ENCODE peak calls at places on chromosome 12, in eight cellular contexts. W is stimulated activated CD4-positive, alpha-beta T cell treated with anti-CD3 and anti-CD28 coated beads, Interleukin-4, amount 100 ng/mL, for 24 hours; K is activated T-cell treated with anti-CD3 and anti-CD28 coated beads, Interleukin-2, amount 50 U/mL, for 72 hours; F is GM04504; N is effector memory CD8-positive, alpha-beta T cell; H is lower leg skin; E is AML-193; I is body of pancreas. M is an unnamed sample.

GRCh38 chr12:104011265-104011664 is 38.7 kb downstream of the GLT8D2 start:
- DNase-seq in N (no peak), H (no peak), F (peak), W (no peak), I (no peak), E (no peak), K (no peak), M (no peak)

GRCh38 chr12:102685841-102686240 is 205.5 kb upstream of the IGF1 start:
- DNase-seq in W (no peak), I (no peak), N (no peak), H (no peak), K (no peak), E (no peak), F (no peak), M (no peak)

GRCh38 chr12:120012067-120012621 is 23.1 kb downstream of the BICDL1 start:
- DNase-seq in H (no peak), E (no peak), I (peak), K (peak), F (no peak), N (peak), W (peak), M (peak)

GRCh38 chr12:105899589-105899988 is 239.2 kb downstream of the NUAK1 start:
- DNase-seq in K (no peak), H (no peak), W (no peak), E (no peak), F (no peak), N (no peak), I (no peak), M (peak)

GRCh38 chr12:50581226-50582184 is 76.7 kb downstream of the DIP2B start:
- DNase-seq in F (peak), H (peak), N (no peak), I (no peak), W (no peak), E (no peak), K (no peak), M (no peak)

GRCh38 chr12:95096852-95097251 is 23.4 kb upstream of the NR2C1 start:
- DNase-seq in W (no peak), N (no peak), F (no peak), K (no peak), E (no peak), I (peak), H (no peak), M (peak)

GRCh38 chr12:13230500-13230899 is 34.0 kb downstream of the EMP1 start:
- DNase-seq in I (no peak), N (no peak), H (peak), W (no peak), F (no peak), K (no peak), E (no peak), M (no peak)

GRCh38 chr12:24767016-24767415 is 181.9 kb downstream of the BCAT1 start:
- DNase-seq in H (no peak), K (peak), N (no peak), I (no peak), E (no peak), F (no peak), W (no peak), M (no peak)

GRCh38 chr12:48075833-48076232 is 30.0 kb downstream of the SENP1 start:
- DNase-seq in N (no peak), I (no peak), W (no peak), F (no peak), K (no peak), H (no peak), E (no peak), M (no peak)

GRCh38 chr12:21221072-21221471 is 90.1 kb downstream of the SLCO1B1 start:
- DNase-seq in F (no peak), W (no peak), E (no peak), N (no peak), K (no peak), H (no peak), I (no peak), M (no peak)

GRCh38 chr12:26633591-26634210 is 199.3 kb downstream of the ITPR2 start:
- DNase-seq in I (no peak), N (no peak), W (no peak), K (no peak), E (peak), F (peak), H (no peak), M (peak)

GRCh38 chr12:119601877-119602536 is 8.4 kb downstream of the TMEM233 start:
- DNase-seq in K (no peak), F (no peak), E (no peak), I (no peak), H (no peak), W (no peak), N (no peak), M (no peak)

GRCh38 chr12:10194160-10194559 is 15.3 kb downstream of the TMEM52B start:
- DNase-seq in H (no peak), W (no peak), I (no peak), F (no peak), K (no peak), N (no peak), E (no peak), M (no peak)

GRCh38 chr12:104673294-104674062 is 216.7 kb downstream of the CHST11 start:
- DNase-seq in W (no peak), N (no peak), E (no peak), F (no peak), H (no peak), I (no peak), K (no peak), M (no peak)

GRCh38 chr12:93415723-93416464 is 25.9 kb downstream of the UBE2N start:
- DNase-seq in W (no peak), H (no peak), F (peak), E (no peak), N (no peak), I (no peak), K (no peak), M (no peak)

M was measured in Ammon's horn.